ENCODE peak calls at places on chromosomes 6 and 20, in five cellular contexts. N, I, M, Z and E are unnamed samples.
A peak's percentile ranks its signal among the peaks of the same experiment; 100 is the strongest.

GRCh38 chr20:47929368-47930115 is 144.3 kb upstream of the SULF2 start:
- DNase-seq in N (no peak), I (peak; percentile 12), M (no peak), Z (no peak), E (no peak)

GRCh38 chr6:99114769-99115406 is 167.1 kb upstream of the FBXL4 start:
- DNase-seq in N (no peak), I (no peak), M (no peak), Z (peak; percentile 6), E (no peak)

GRCh38 chr6:31094389-31094881 is 17.9 kb downstream of the C6orf15 start:
- DNase-seq in N (no peak), I (peak; percentile 88), M (no peak), Z (no peak), E (no peak)

GRCh38 chr20:41247523-41248370 is 69.8 kb downstream of the ZHX3 start:
- DNase-seq in N (no peak), I (peak; percentile 33), M (no peak), Z (no peak), E (no peak)

GRCh38 chr20:21739161-21739560 is 33.7 kb downstream of the PAX1 start:
- DNase-seq in N (no peak), I (no peak), M (no peak), Z (no peak), E (no peak)

GRCh38 chr6:53373638-53374037 is 24.9 kb upstream of the ELOVL5 start:
- DNase-seq in N (no peak), I (no peak), M (no peak), Z (no peak), E (no peak)

GRCh38 chr6:78523622-78524021 is 343.7 kb upstream of the IRAK1BP1 start:
- DNase-seq in N (no peak), I (no peak), M (no peak), Z (no peak), E (no peak)

GRCh38 chr6:3285732-3286131 is 27.0 kb downstream of the PSMG4 start:
- DNase-seq in N (no peak), I (no peak), M (no peak), Z (no peak), E (no peak)

GRCh38 chr6:99013145-99013544 is 65.4 kb upstream of the FBXL4 start:
- DNase-seq in N (no peak), I (no peak), M (no peak), Z (no peak), E (peak; percentile 16)

GRCh38 chr6:111788779-111789276 is 84.4 kb downstream of the FYN start:
- DNase-seq in N (no peak), I (no peak), M (no peak), Z (peak; percentile 63), E (peak; percentile 44)

GRCh38 chr6:72418495-72418894 is 203.4 kb upstream of the KCNQ5 start:
- DNase-seq in N (no peak), I (no peak), M (no peak), Z (no peak), E (no peak)

GRCh38 chr6:34237316-34237721 is 646 bp downstream of the HMGA1 start:
- DNase-seq in N (no peak), I (no peak), M (no peak), Z (no peak), E (peak; percentile 79)

GRCh38 chr6:170285482-170285881 is 5.4 kb downstream of the DLL1 start:
- DNase-seq in N (no peak), I (no peak), M (no peak), Z (no peak), E (no peak)

GRCh38 chr6:115551510-115551909 is 509.2 kb downstream of the FRK start:
- DNase-seq in N (no peak), I (no peak), M (no peak), Z (no peak), E (no peak)

GRCh38 chr6:43070028-43070632 is 6.0 kb upstream of the PTK7 start:
- DNase-seq in N (no peak), I (peak; percentile 37), M (peak; percentile 90), Z (peak; percentile 83), E (peak; percentile 58)

GRCh38 chr6:93992976-93993375 is 573.6 kb upstream of the EPHA7 start:
- DNase-seq in N (no peak), I (peak; percentile 1), M (no peak), Z (no peak), E (no peak)

GRCh38 chr6:33167374-33168148 is 24.7 kb downstream of the COL11A2 start:
- DNase-seq in N (no peak), I (no peak), M (no peak), Z (no peak), E (no peak)

GRCh38 chr6:118012944-118013343 is 105.9 kb downstream of the SLC35F1 start:
- DNase-seq in N (no peak), I (no peak), M (no peak), Z (peak; percentile 10), E (no peak)

GRCh38 chr6:24054388-24054787 is 71.6 kb upstream of the NRSN1 start:
- DNase-seq in N (no peak), I (no peak), M (peak; percentile 48), Z (no peak), E (no peak)

GRCh38 chr6:112179631-112180030 is 74.7 kb downstream of the LAMA4 start:
- DNase-seq in N (no peak), I (no peak), M (no peak), Z (no peak), E (no peak)

GRCh38 chr20:15951711-15952110 is 621.5 kb downstream of the KIF16B start:
- DNase-seq in N (no peak), I (no peak), M (no peak), Z (no peak), E (no peak)

GRCh38 chr20:34703573-34704176 is 469 bp upstream of the TP53INP2 start:
- DNase-seq in N (no peak), I (peak; percentile 46), M (peak; percentile 55), Z (peak; percentile 81), E (no peak)

GRCh38 chr20:58308680-58309527 is 611 bp upstream of the RAB22A start:
- DNase-seq in N (no peak), I (peak; percentile 57), M (peak; percentile 63), Z (no peak), E (peak; percentile 83)

GRCh38 chr20:4896971-4897497 is 104.3 kb downstream of the SLC23A2 start:
- DNase-seq in N (no peak), I (no peak), M (peak; percentile 70), Z (no peak), E (no peak)

GRCh38 chr6:143159001-143159400 is 98.3 kb downstream of the AIG1 start:
- DNase-seq in N (no peak), I (no peak), M (no peak), Z (no peak), E (no peak)

GRCh38 chr6:14863896-14864850 is 381.7 kb upstream of the JARID2 start:
- DNase-seq in N (no peak), I (no peak), M (peak; percentile 62), Z (no peak), E (peak; percentile 79)

GRCh38 chr6:52216932-52217331 is 27.4 kb downstream of the IL17F start:
- DNase-seq in N (no peak), I (no peak), M (no peak), Z (no peak), E (no peak)

GRCh38 chr6:105428342-105428957 is 25.6 kb upstream of the PREP start:
- DNase-seq in N (no peak), I (peak; percentile 54), M (no peak), Z (peak; percentile 92), E (no peak)

GRCh38 chr20:43727980-43728590 is 1.3 kb upstream of the GTSF1L start:
- DNase-seq in N (no peak), I (no peak), M (no peak), Z (peak; percentile 52), E (no peak)

DNA sequence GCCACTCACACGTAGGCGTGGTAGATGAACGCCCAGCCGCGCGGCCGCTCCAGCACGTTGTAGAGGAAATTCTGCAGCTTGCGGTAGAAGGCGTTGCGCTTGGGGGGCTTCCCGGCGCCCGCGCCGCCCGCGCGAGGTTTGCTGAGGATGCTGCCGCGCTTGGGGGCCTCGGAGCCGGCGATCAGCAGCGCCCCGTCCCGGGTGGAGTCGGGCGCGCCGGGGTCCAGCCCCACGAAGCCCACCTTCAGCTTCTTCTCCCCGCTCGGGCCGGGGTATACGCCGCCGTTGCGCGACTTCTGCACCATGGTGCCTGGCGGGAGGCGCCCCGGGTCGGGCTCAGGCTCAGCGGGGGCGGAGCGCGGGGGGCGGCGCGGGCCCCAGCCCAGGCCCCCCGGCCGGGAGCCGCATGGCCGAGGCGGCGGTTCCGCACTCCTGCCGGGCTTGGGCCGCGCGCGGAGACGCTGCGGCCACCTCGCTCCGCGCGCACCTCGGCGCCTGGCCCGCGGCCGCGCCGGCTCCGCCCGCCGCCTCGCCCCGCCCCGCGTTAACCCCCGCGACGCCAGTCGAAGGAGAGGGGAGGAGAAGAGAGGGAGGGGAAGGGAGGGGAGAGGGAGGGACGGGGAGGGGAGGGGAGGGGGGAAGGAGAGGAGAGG is at the start of gene KCNQ2:
- DNase-seq in N (no peak), I (no peak), M (peak; percentile 79), Z (no peak), E (peak; percentile 30)
- TF ChIP-seq EZH2 in N (no peak), I (peak; percentile 72), M (no peak), Z (peak; percentile 46), E (no peak)

DNA sequence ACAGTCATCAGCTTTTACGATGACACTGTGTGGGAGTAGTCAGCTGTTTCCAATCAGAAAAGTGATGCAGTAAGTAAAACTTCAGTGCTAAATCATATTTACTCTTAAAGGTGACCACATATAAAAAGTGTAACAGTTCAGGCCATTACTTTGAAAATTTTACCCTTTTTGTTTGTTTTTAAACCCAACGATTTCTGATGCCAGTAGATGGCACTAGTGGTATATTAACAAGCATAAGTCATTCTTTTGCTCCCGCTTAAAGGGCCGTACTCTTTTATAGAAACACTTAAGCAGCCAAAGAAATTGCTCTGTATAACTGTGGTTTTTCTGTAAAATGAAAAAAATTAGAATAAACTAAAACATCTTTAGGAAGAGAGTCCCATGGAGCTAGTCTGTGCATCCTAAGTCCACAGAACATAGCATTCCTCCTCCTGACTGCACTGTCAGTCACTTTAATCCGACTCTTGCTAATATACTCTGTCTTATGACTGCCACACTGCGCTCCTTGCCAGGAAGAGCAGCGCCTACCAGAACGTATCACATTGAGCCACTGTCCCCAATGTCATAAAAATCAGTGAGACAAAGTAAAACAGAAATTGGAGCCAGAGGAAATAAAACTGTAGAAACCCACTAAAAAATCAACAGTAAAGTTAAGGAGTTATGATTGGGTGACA is 25.1 kb downstream of the HEBP2 start:
- DNase-seq in N (no peak), I (peak; percentile 62), M (peak; percentile 75), Z (peak; percentile 62), E (peak; percentile 46)
- TF ChIP-seq POLR2AphosphoS5 in N (no peak), I (no peak), M (no peak), Z (no peak), E (no peak)

GRCh38 chr20:59382326-59382725 is 81.9 kb downstream of the EDN3 start:
- DNase-seq in N (no peak), I (no peak), M (no peak), Z (no peak), E (no peak)
- TF ChIP-seq EZH2 in N (no peak), I (no peak), M (no peak), Z (no peak), E (no peak)

DNA sequence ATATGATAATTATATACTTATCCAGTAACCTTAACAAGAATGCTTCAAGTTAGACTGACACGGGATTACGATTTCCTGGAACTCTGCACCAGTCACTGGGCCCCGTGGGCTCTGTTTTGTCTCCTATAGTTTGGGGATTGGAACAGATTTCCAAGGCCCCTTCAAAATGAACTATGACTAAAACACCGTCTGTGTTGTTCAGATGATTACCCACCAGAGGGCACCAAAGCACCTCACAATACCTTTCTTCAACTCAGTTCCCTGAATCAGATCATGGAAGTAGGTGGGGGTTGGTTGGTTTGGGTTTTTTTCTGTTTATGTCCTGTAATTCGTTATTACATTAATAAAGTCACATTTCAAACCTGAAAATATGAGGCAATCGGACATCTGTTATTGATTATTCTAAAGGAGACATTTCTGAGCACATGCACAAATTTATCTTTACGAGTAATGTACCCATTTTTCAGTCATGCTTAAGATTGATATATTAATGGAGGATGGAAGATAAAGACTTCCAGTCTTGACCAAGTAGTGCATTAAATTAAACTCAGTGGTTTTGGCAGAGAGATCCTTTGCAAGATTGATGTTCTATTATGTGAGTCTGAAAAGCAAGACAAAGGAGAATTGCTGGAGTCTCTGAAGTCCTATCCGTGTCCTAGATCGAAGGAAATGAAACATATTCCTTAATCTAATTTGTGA is 112.0 kb upstream of the COL21A1 start:
- DNase-seq in N (no peak), I (peak; percentile 83), M (peak; percentile 84), Z (peak; percentile 74), E (peak; percentile 63)
- TF ChIP-seq POLR2AphosphoS5 in N (no peak), I (no peak), M (no peak), Z (no peak), E (no peak)